ENCODE peak calls at places on chromosomes 7 and 10, in seven cellular contexts. Y is HCT116, R is HepG2, Z is SK-N-SH, D is GM12878, L is K562, W is IMR-90. G is an unnamed sample.

GRCh38 chr10:131001438-131001837 is 310.1 kb downstream of the TCERG1L start:
- DNase-seq in D (no peak), L (no peak), W (no peak), Y (no peak), Z (no peak), R (no peak), G (no peak)

GRCh38 chr10:122492955-122493597 is 31.7 kb downstream of the HTRA1 start:
- DNase-seq in L (no peak), R (no peak), Z (no peak), D (no peak), W (peak; percentile 56), Y (no peak), G (no peak)

GRCh38 chr10:96835826-96836365 is 3.8 kb downstream of the LCOR start:
- DNase-seq in Y (no peak), W (peak; percentile 34), Z (no peak), R (no peak), D (no peak), L (no peak), G (no peak)

GRCh38 chr10:126129026-126129425 is 232.7 kb downstream of the FANK1 start:
- DNase-seq in Z (no peak), L (no peak), W (no peak), R (no peak), D (no peak), Y (no peak), G (no peak)

GRCh38 chr7:158325530-158326381 is 261.9 kb downstream of the PTPRN2 start:
- DNase-seq in R (peak; percentile 30), W (no peak), L (no peak), D (no peak), Z (peak; percentile 83), Y (no peak), G (peak; percentile 94)

GRCh38 chr7:84302949-84303348 is 108.4 kb upstream of the SEMA3A start:
- DNase-seq in Y (no peak), D (no peak), Z (no peak), R (no peak), W (no peak), L (no peak), G (no peak)

GRCh38 chr10:132523561-132524442 is 13.8 kb upstream of the INPP5A start:
- DNase-seq in L (no peak), Y (no peak), D (no peak), R (no peak), Z (peak; percentile 6), W (no peak), G (no peak)

GRCh38 chr7:4849390-4849789 is 12.4 kb downstream of the PAPOLB start:
- DNase-seq in L (peak; percentile 69), D (no peak), Z (peak; percentile 81), W (peak; percentile 26), R (peak; percentile 48), Y (peak; percentile 12), G (no peak)

GRCh38 chr7:82079527-82079926 is 309.7 kb upstream of the HGF start:
- DNase-seq in Y (no peak), W (no peak), L (no peak), D (no peak), Z (no peak), R (no peak), G (no peak)

GRCh38 chr10:95256268-95256667 is 34.5 kb downstream of the PDLIM1 start:
- DNase-seq in L (no peak), W (no peak), Y (no peak), Z (no peak), R (no peak), D (no peak), G (no peak)

GRCh38 chr7:27933691-27934565 is 194.0 kb downstream of the TAX1BP1 start:
- DNase-seq in L (no peak), Z (no peak), W (no peak), Y (no peak), R (no peak), D (no peak), G (no peak)

GRCh38 chr7:135326636-135327280 is 93.1 kb downstream of the STRA8 start:
- DNase-seq in R (no peak), L (no peak), W (peak; percentile 51), Z (no peak), D (no peak), Y (no peak), G (no peak)

GRCh38 chr7:93156884-93157283 is 8.7 kb upstream of the SAMD9L start:
- DNase-seq in R (no peak), Y (no peak), Z (no peak), D (no peak), L (no peak), W (peak; percentile 32), G (no peak)

GRCh38 chr10:34526186-34526585 is 288.9 kb downstream of the PARD3 start:
- DNase-seq in D (no peak), Z (no peak), R (no peak), Y (no peak), W (peak; percentile 37), L (no peak), G (no peak)

GRCh38 chr7:19834566-19834965 is 61.1 kb upstream of the TMEM196 start:
- DNase-seq in R (no peak), D (no peak), Y (no peak), W (no peak), L (no peak), Z (no peak), G (no peak)

GRCh38 chr7:105854516-105854915 is 21.9 kb downstream of the ATXN7L1 start:
- DNase-seq in D (no peak), R (no peak), Z (no peak), L (no peak), Y (no peak), W (no peak), G (no peak)

GRCh38 chr10:122051609-122052385 is 62.8 kb downstream of the TACC2 start:
- DNase-seq in W (peak; percentile 65), R (peak; percentile 70), D (no peak), L (peak; percentile 18), Z (no peak), Y (peak; percentile 79), G (no peak)

GRCh38 chr10:50536617-50537252 is 87.0 kb downstream of the SGMS1 start:
- DNase-seq in L (no peak), R (no peak), D (no peak), Z (no peak), Y (no peak), W (peak; percentile 65), G (no peak)

GRCh38 chr7:139958599-139959380 is 104.0 kb downstream of the PARP12 start:
- DNase-seq in W (peak; percentile 98), Y (no peak), D (no peak), R (no peak), Z (no peak), L (no peak), G (no peak)

GRCh38 chr7:98266840-98267239 is 14.6 kb upstream of the BRI3 start:
- DNase-seq in D (no peak), Z (peak; percentile 52), W (no peak), Y (no peak), R (no peak), L (no peak), G (no peak)

GRCh38 chr7:128406986-128407589 is 2.7 kb downstream of the IMPDH1 start:
- DNase-seq in Z (peak; percentile 39), Y (no peak), W (no peak), R (no peak), L (peak; percentile 19), D (no peak), G (no peak)

GRCh38 chr7:128410092-128410665 is 397 bp upstream of the IMPDH1 start:
- DNase-seq in Z (peak; percentile 81), W (peak; percentile 81), R (no peak), Y (peak; percentile 48), L (peak; percentile 74), D (no peak), G (no peak)

GRCh38 chr7:128408709-128409434 is 910 bp downstream of the IMPDH1 start:
- DNase-seq in Y (no peak), L (peak; percentile 64), D (no peak), R (no peak), Z (peak; percentile 48), W (peak; percentile 31), G (no peak)

GRCh38 chr7:128407751-128408708 is 1.8 kb downstream of the IMPDH1 start:
- DNase-seq in Z (peak; percentile 34), Y (no peak), L (peak; percentile 30), W (no peak), R (no peak), D (no peak), G (no peak)

DNA sequence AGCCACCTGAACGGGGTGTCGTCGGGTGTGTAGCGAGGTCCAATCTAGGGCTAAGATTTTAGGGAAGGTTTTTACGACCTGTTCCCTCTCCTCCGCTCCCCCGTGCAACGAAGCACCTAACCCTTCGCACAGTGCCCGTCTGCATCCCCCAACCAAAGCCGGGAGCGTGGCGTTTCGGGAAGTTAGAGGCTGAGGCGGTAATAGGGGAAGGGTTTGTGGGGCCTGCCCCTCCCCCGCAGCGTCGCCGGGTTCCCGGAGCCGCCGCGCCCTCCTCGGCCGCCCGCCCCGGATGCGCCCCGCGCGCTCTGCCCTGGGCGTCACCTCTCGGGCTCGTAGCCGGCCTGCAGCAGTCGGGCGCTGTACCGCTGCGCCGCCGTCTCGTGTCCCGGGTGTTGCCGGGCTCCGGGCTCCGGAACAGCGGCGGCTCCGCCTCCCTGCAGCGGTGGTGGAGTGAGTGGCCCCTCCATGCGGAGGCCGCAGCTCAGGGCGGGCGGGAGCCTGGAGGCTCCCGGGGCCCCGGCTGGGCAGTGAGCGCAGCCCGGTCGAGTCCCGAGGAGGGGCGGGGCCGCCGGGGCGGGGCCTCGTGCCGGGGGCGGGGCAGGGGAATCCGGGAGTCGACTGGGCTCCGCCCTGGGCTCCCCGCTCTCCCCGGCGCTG is at the start of gene IMPDH1:
- DNase-seq in Y (no peak), D (no peak), L (peak; percentile 89), R (no peak), W (peak; percentile 61), Z (peak; percentile 100), G (peak; percentile 97)
- H3K27me3 ChIP-seq in Y (no peaks in the 10 kb centered on the region), D (no peaks in the 10 kb centered on the region), L (no peaks in the 10 kb centered on the region), R (peaks cover 24% of the 10 kb centered on the region), W (peaks cover 8% of the 10 kb centered on the region), Z (no peaks in the 10 kb centered on the region), G (peaks cover 61% of the 10 kb centered on the region)

GRCh38 chr7:42661312-42661711 is 250.6 kb downstream of the C7orf25 start:
- DNase-seq in D (no peak), L (no peak), R (no peak), Z (no peak), Y (peak; percentile 16), W (no peak), G (no peak)
- TF ChIP-seq RAD21 in D (no peak), L (no peak), R (no peak), Z (no peak), Y (peak; percentile 3), W (no peak), G (no peak)

DNA sequence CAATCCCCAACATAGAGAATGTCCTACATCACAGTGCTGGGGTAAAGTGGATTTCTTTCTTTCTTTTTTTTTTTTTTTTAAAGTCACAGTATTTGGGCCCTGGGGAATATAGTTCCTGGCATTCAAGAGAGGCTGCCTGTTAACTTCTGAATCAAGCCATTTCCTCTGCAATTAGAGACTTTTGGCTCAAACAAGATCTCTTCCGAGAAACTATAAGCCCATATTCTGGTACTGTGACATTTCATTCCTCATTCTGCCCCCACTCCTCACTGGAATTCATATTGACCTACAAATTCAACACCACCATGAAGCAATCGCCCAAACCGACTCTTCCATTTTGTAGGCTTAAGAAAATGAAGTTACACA is 187.4 kb downstream of the PHTF2 start:
- DNase-seq in D (no peak), Y (no peak), L (no peak), R (no peak), Z (no peak), W (no peak), G (no peak)
- H3K4me3 ChIP-seq in D (no peak overlapping the region), Y (no peak overlapping the region), L (no peak overlapping the region), R (no peak overlapping the region), Z (no peak overlapping the region), W (no peak overlapping the region), G (no peak overlapping the region)

DNA sequence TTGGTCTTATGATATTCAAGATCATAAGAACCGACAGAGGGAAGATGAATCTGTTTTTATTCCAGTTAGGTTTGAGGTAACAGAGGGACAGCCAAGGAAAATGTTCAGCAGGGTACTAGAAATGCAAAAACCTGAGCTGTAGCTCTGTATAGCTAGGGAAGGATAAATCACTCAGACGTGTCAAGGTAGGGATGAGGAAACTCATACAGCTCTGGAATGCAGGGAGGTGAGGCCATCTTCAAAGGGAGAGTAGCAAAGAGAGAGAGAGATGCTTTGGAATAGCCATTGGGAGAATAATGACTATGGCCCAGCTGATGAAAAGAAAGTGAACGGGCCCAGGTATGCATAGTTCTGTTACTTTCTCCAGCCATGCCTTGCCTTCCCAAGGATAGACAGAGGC is 77.8 kb downstream of the PAX2 start:
- DNase-seq in D (no peak), Z (no peak), Y (no peak), L (no peak), W (no peak), R (no peak), G (no peak)
- H3K27me3 ChIP-seq in D (peaks cover 21% of the 10 kb centered on the region), Z (peaks cover 34% of the 10 kb centered on the region), Y (peaks cover 24% of the 10 kb centered on the region), L (peaks cover 15% of the 10 kb centered on the region), W (peaks cover 66% of the 10 kb centered on the region), R (peaks cover 37% of the 10 kb centered on the region), G (peaks cover 78% of the 10 kb centered on the region)